ENCODE peak calls at places on chromosomes 16 and 17, in five cellular contexts. T, N, F, U and V are unnamed samples.

GRCh38 chr16:72085002-72085401 is 8.4 kb downstream of the TXNL4B start:
- DNase-seq in T (no peak), N (no peak), F (no peak), U (no peak), V (no peak)

GRCh38 chr17:12727076-12727750 is 61.5 kb downstream of the MYOCD start:
- DNase-seq in T (no peak), N (no peak), F (no peak), U (no peak), V (no peak)

GRCh38 chr17:58671969-58672368 is 19.9 kb downstream of the TEX14 start:
- DNase-seq in T (no peak), N (no peak), F (no peak), U (no peak), V (no peak)

GRCh38 chr17:3534881-3535252 is 22.7 kb downstream of the TRPV3 start:
- DNase-seq in T (peak; percentile 50), N (peak; percentile 90), F (no peak), U (peak; percentile 44), V (no peak)

GRCh38 chr17:40158438-40158837 is 18.1 kb downstream of the CASC3 start:
- DNase-seq in T (no peak), N (no peak), F (no peak), U (no peak), V (no peak)

GRCh38 chr17:35942588-35943186 is 826 bp downstream of the LYZL6 start:
- DNase-seq in T (no peak), N (no peak), F (no peak), U (no peak), V (no peak)

GRCh38 chr16:48597563-48598392 is 12.2 kb downstream of the N4BP1 start:
- DNase-seq in T (no peak), N (no peak), F (no peak), U (no peak), V (no peak)

GRCh38 chr17:80832266-80832676 is 159.4 kb upstream of the CHMP6 start:
- DNase-seq in T (peak; percentile 71), N (peak; percentile 87), F (peak; percentile 48), U (no peak), V (no peak)

GRCh38 chr17:7475764-7476422 is 3.5 kb downstream of the ZBTB4 start:
- DNase-seq in T (no peak), N (no peak), F (no peak), U (peak; percentile 70), V (no peak)

GRCh38 chr16:68399456-68399855 is 48.9 kb downstream of the SMPD3 start:
- DNase-seq in T (no peak), N (no peak), F (peak; percentile 15), U (peak; percentile 8), V (no peak)

GRCh38 chr16:48075398-48075797 is 80.4 kb downstream of the ABCC12 start:
- DNase-seq in T (no peak), N (no peak), F (no peak), U (no peak), V (no peak)

GRCh38 chr16:88478115-88478514 is 25.0 kb downstream of the ZFPM1 start:
- DNase-seq in T (no peak), N (no peak), F (no peak), U (no peak), V (peak; percentile 52)

GRCh38 chr16:87765776-87766484 is at the start of gene KLHDC4:
- DNase-seq in T (peak; percentile 93), N (peak; percentile 87), F (peak; percentile 95), U (peak; percentile 92), V (peak; percentile 88)

GRCh38 chr17:79971651-79972050 is 64.0 kb downstream of the TBC1D16 start:
- DNase-seq in T (no peak), N (peak; percentile 22), F (no peak), U (peak; percentile 21), V (no peak)

GRCh38 chr16:20911361-20911760 is 10.8 kb downstream of the LYRM1 start:
- DNase-seq in T (no peak), N (no peak), F (no peak), U (no peak), V (no peak)

GRCh38 chr16:50267651-50268050 is 1.3 kb downstream of the ADCY7 start:
- DNase-seq in T (no peak), N (no peak), F (peak; percentile 24), U (peak; percentile 51), V (no peak)

GRCh38 chr16:86664518-86665318 is 86.4 kb downstream of the FOXL1 start:
- DNase-seq in T (no peak), N (no peak), F (peak; percentile 82), U (no peak), V (no peak)

GRCh38 chr17:68089881-68090280 is 54.3 kb downstream of the KPNA2 start:
- DNase-seq in T (no peak), N (no peak), F (no peak), U (peak; percentile 65), V (no peak)

GRCh38 chr16:85528528-85529387 is 84.4 kb upstream of the GSE1 start:
- DNase-seq in T (peak; percentile 45), N (no peak), F (no peak), U (no peak), V (no peak)

GRCh38 chr17:63685021-63685420 is 14.9 kb downstream of the LIMD2 start:
- DNase-seq in T (no peak), N (no peak), F (peak; percentile 3), U (no peak), V (no peak)

GRCh38 chr16:84411768-84412167 is 43.4 kb downstream of the ATP2C2 start:
- DNase-seq in T (no peak), N (no peak), F (no peak), U (no peak), V (no peak)

GRCh38 chr16:30923554-30924085 is at the start of gene FBXL19:
- DNase-seq in T (peak; percentile 79), N (no peak), F (no peak), U (peak; percentile 62), V (no peak)

GRCh38 chr16:58026705-58027340 is 1.3 kb downstream of the MMP15 start:
- DNase-seq in T (peak; percentile 52), N (no peak), F (peak; percentile 73), U (peak; percentile 55), V (no peak)

GRCh38 chr17:59165933-59166342 is 10.4 kb downstream of the PRR11 start:
- DNase-seq in T (peak; percentile 89), N (peak; percentile 69), F (no peak), U (no peak), V (no peak)

GRCh38 chr16:85915125-85915845 is 16.3 kb downstream of the IRF8 start:
- DNase-seq in T (no peak), N (no peak), F (peak; percentile 44), U (no peak), V (no peak)

GRCh38 chr17:45143767-45144198 is 4.5 kb upstream of the HEXIM1 start:
- DNase-seq in T (peak; percentile 82), N (peak; percentile 88), F (peak; percentile 70), U (peak; percentile 78), V (peak; percentile 22)

GRCh38 chr17:6797718-6798351 is 21.8 kb downstream of the FBXO39 start:
- DNase-seq in T (no peak), N (no peak), F (no peak), U (no peak), V (no peak)

GRCh38 chr17:17840751-17841591 is 4.2 kb upstream of the SREBF1 start:
- DNase-seq in T (peak; percentile 30), N (peak; percentile 39), F (no peak), U (no peak), V (no peak)

GRCh38 chr17:83030432-83030831 is 49.0 kb upstream of the METRNL start:
- DNase-seq in T (no peak), N (peak; percentile 36), F (no peak), U (no peak), V (no peak)

GRCh38 chr16:73020409-73020884 is 27.5 kb downstream of the ZFHX3 start:
- DNase-seq in T (no peak), N (no peak), F (peak; percentile 67), U (no peak), V (no peak)

GRCh38 chr17:2975469-2975958 is 87.9 kb downstream of the OR1D5 start:
- DNase-seq in T (no peak), N (peak; percentile 27), F (no peak), U (no peak), V (no peak)

GRCh38 chr16:88622866-88623265 is 15.5 kb upstream of the IL17C start:
- DNase-seq in T (no peak), N (no peak), F (no peak), U (no peak), V (no peak)

GRCh38 chr17:31581491-31581890 is 190.0 kb downstream of the RAB11FIP4 start:
- DNase-seq in T (no peak), N (peak; percentile 32), F (no peak), U (no peak), V (no peak)

GRCh38 chr17:9370464-9370863 is 205.2 kb downstream of the STX8 start:
- DNase-seq in T (no peak), N (no peak), F (no peak), U (no peak), V (no peak)

GRCh38 chr17:32802306-32802705 is 74.6 kb downstream of the MYO1D start:
- DNase-seq in T (no peak), N (no peak), F (no peak), U (no peak), V (no peak)
- H3K27ac ChIP-seq in T (no peak overlapping the region), N (no peak overlapping the region), F (no peak overlapping the region), U (no peak overlapping the region), V (no peak overlapping the region)

GRCh38 chr17:66751771-66752170 is 83.1 kb upstream of the CACNG5 start:
- DNase-seq in T (no peak), N (no peak), F (no peak), U (no peak), V (no peak)
- H3K27ac ChIP-seq in T (no peak overlapping the region), N (no peak overlapping the region), F (no peak overlapping the region), U (no peak overlapping the region), V (no peak overlapping the region)

GRCh38 chr17:42522798-42523278 is 13.2 kb upstream of the NAGLU start:
- DNase-seq in T (no peak), N (peak; percentile 22), F (no peak), U (no peak), V (no peak)

GRCh38 chr17:42529054-42529453 is 7.0 kb upstream of the NAGLU start:
- DNase-seq in T (no peak), N (no peak), F (no peak), U (no peak), V (no peak)

GRCh38 chr17:42525221-42525620 is 10.8 kb upstream of the NAGLU start:
- DNase-seq in T (no peak), N (no peak), F (no peak), U (no peak), V (no peak)

GRCh38 chr17:42527932-42528331 is 8.1 kb upstream of the NAGLU start:
- DNase-seq in T (no peak), N (no peak), F (no peak), U (no peak), V (no peak)

GRCh38 chr17:42526031-42526444 is 10.0 kb upstream of the NAGLU start:
- DNase-seq in T (no peak), N (no peak), F (no peak), U (no peak), V (no peak)
- H3K27ac ChIP-seq in T (no peak overlapping the region), N (no peak overlapping the region), F (no peak overlapping the region), U (peak overlapping the region; percentile 46), V (no peak overlapping the region)

GRCh38 chr16:81492965-81493754 is 48.6 kb downstream of the CMIP start:
- DNase-seq in T (no peak), N (no peak), F (no peak), U (no peak), V (no peak)
- H3K27ac ChIP-seq in T (peak overlapping the region; percentile 76), N (no peak overlapping the region), F (peak overlapping the region; percentile 36), U (peak overlapping the region; percentile 67), V (no peak overlapping the region)

GRCh38 chr17:75873587-75874322 is 4.6 kb downstream of the TRIM47 start:
- DNase-seq in T (no peak), N (no peak), F (no peak), U (no peak), V (no peak)
- H3K27ac ChIP-seq in T (no peak overlapping the region), N (no peak overlapping the region), F (peak overlapping the region; percentile 64), U (peak overlapping the region; percentile 91), V (no peak overlapping the region)